ENCODE peak calls at places on chromosomes 11 and 22, in eight cellular contexts. One of them, this sample, is unnamed. For H3K4me1, the result is how much of the 10 kb centered on the place peaks cover.

GRCh38 chr22:41245917-41246499 is 5.3 kb upstream of the CHADL start:
- DNase-seq in pancreas: no peak
- DNase-seq in mucosa of descending colon: no peak
- DNase-seq in psoas muscle: no peak
- DNase-seq in cardiac muscle cell: no peak
- DNase-seq in tibial nerve: no peak
- DNase-seq in colonic mucosa: no peak
- DNase-seq in PC-3: no peak
- DNase-seq in this sample: no peak

GRCh38 chr22:32587449-32587848 is 112.8 kb downstream of the FBXO7 start:
- DNase-seq in pancreas: no peak
- DNase-seq in cardiac muscle cell: no peak
- DNase-seq in psoas muscle: peak
- DNase-seq in tibial nerve: peak
- DNase-seq in colonic mucosa: no peak
- DNase-seq in PC-3: peak
- DNase-seq in mucosa of descending colon: no peak
- DNase-seq in this sample: no peak

GRCh38 chr11:2548596-2548995 is 103.8 kb downstream of the KCNQ1 start:
- DNase-seq in cardiac muscle cell: no peak
- DNase-seq in tibial nerve: no peak
- DNase-seq in pancreas: peak
- DNase-seq in PC-3: no peak
- DNase-seq in psoas muscle: no peak
- DNase-seq in mucosa of descending colon: peak
- DNase-seq in colonic mucosa: no peak
- DNase-seq in this sample: no peak

GRCh38 chr22:25746012-25746373 is 4.0 kb downstream of the MYO18B start:
- DNase-seq in psoas muscle: no peak
- DNase-seq in pancreas: no peak
- DNase-seq in cardiac muscle cell: no peak
- DNase-seq in mucosa of descending colon: no peak
- DNase-seq in PC-3: peak
- DNase-seq in tibial nerve: no peak
- DNase-seq in colonic mucosa: no peak
- DNase-seq in this sample: no peak

GRCh38 chr11:1087279-1087960 is 12.7 kb downstream of the MUC2 start:
- DNase-seq in psoas muscle: no peak
- DNase-seq in PC-3: no peak
- DNase-seq in mucosa of descending colon: peak
- DNase-seq in pancreas: no peak
- DNase-seq in cardiac muscle cell: no peak
- DNase-seq in tibial nerve: no peak
- DNase-seq in colonic mucosa: no peak
- DNase-seq in this sample: no peak

GRCh38 chr11:5288912-5289525 is 12.7 kb downstream of the OR51B4 start:
- DNase-seq in colonic mucosa: no peak
- DNase-seq in pancreas: no peak
- DNase-seq in mucosa of descending colon: no peak
- DNase-seq in cardiac muscle cell: no peak
- DNase-seq in PC-3: no peak
- DNase-seq in tibial nerve: no peak
- DNase-seq in psoas muscle: no peak
- DNase-seq in this sample: no peak

GRCh38 chr11:95791385-95792033 is 1.2 kb downstream of the CEP57 start:
- DNase-seq in pancreas: no peak
- DNase-seq in tibial nerve: no peak
- DNase-seq in PC-3: no peak
- DNase-seq in colonic mucosa: no peak
- DNase-seq in mucosa of descending colon: no peak
- DNase-seq in cardiac muscle cell: no peak
- DNase-seq in psoas muscle: no peak
- DNase-seq in this sample: no peak

GRCh38 chr11:72924568-72925190 is 110.5 kb downstream of the ATG16L2 start:
- DNase-seq in pancreas: no peak
- DNase-seq in mucosa of descending colon: no peak
- DNase-seq in psoas muscle: no peak
- DNase-seq in cardiac muscle cell: no peak
- DNase-seq in colonic mucosa: no peak
- DNase-seq in PC-3: peak
- DNase-seq in tibial nerve: no peak
- DNase-seq in this sample: peak

GRCh38 chr11:126083829-126084607 is 21.4 kb upstream of the CDON start:
- DNase-seq in psoas muscle: no peak
- DNase-seq in tibial nerve: no peak
- DNase-seq in cardiac muscle cell: peak
- DNase-seq in PC-3: no peak
- DNase-seq in mucosa of descending colon: no peak
- DNase-seq in pancreas: no peak
- DNase-seq in colonic mucosa: no peak
- DNase-seq in this sample: peak

GRCh38 chr11:102177974-102178631 is 67.9 kb downstream of the YAP1 start:
- DNase-seq in colonic mucosa: no peak
- DNase-seq in psoas muscle: no peak
- DNase-seq in cardiac muscle cell: no peak
- DNase-seq in tibial nerve: no peak
- DNase-seq in PC-3: peak
- DNase-seq in mucosa of descending colon: no peak
- DNase-seq in pancreas: no peak
- DNase-seq in this sample: no peak

GRCh38 chr22:37624017-37624365 is 15.4 kb downstream of the GGA1 start:
- DNase-seq in PC-3: no peak
- DNase-seq in colonic mucosa: peak
- DNase-seq in pancreas: no peak
- DNase-seq in mucosa of descending colon: peak
- DNase-seq in tibial nerve: no peak
- DNase-seq in psoas muscle: no peak
- DNase-seq in cardiac muscle cell: no peak
- DNase-seq in this sample: no peak

GRCh38 chr11:123924027-123924426 is 15.4 kb upstream of the OR4D5 start:
- DNase-seq in psoas muscle: no peak
- DNase-seq in pancreas: no peak
- DNase-seq in tibial nerve: no peak
- DNase-seq in colonic mucosa: no peak
- DNase-seq in PC-3: no peak
- DNase-seq in cardiac muscle cell: no peak
- DNase-seq in mucosa of descending colon: no peak
- DNase-seq in this sample: no peak

GRCh38 chr11:10784229-10785145 is 24.2 kb downstream of the EIF4G2 start:
- DNase-seq in PC-3: no peak
- DNase-seq in mucosa of descending colon: no peak
- DNase-seq in psoas muscle: no peak
- DNase-seq in tibial nerve: no peak
- DNase-seq in colonic mucosa: no peak
- DNase-seq in cardiac muscle cell: peak
- DNase-seq in pancreas: no peak
- DNase-seq in this sample: no peak

GRCh38 chr11:27215471-27216267 is 147.3 kb downstream of the CCDC34 start:
- DNase-seq in psoas muscle: peak
- DNase-seq in cardiac muscle cell: no peak
- DNase-seq in tibial nerve: no peak
- DNase-seq in colonic mucosa: peak
- DNase-seq in PC-3: no peak
- DNase-seq in pancreas: no peak
- DNase-seq in mucosa of descending colon: no peak
- DNase-seq in this sample: no peak

GRCh38 chr11:118703563-118704106 is 24.2 kb upstream of the TREH start:
- DNase-seq in colonic mucosa: no peak
- DNase-seq in mucosa of descending colon: no peak
- DNase-seq in cardiac muscle cell: no peak
- DNase-seq in psoas muscle: no peak
- DNase-seq in pancreas: no peak
- DNase-seq in tibial nerve: no peak
- DNase-seq in PC-3: no peak
- DNase-seq in this sample: no peak

GRCh38 chr11:85718991-85719807 is 33.2 kb upstream of the CCDC89 start:
- DNase-seq in tibial nerve: peak
- DNase-seq in colonic mucosa: no peak
- DNase-seq in PC-3: peak
- DNase-seq in mucosa of descending colon: peak
- DNase-seq in pancreas: no peak
- DNase-seq in cardiac muscle cell: no peak
- DNase-seq in psoas muscle: peak
- DNase-seq in this sample: no peak

GRCh38 chr11:3225826-3226750 is 6.1 kb downstream of the MRGPRE start:
- DNase-seq in psoas muscle: no peak
- DNase-seq in mucosa of descending colon: no peak
- DNase-seq in cardiac muscle cell: no peak
- DNase-seq in PC-3: no peak
- DNase-seq in tibial nerve: no peak
- DNase-seq in pancreas: no peak
- DNase-seq in colonic mucosa: no peak
- DNase-seq in this sample: no peak

GRCh38 chr11:64051297-64051696 is 15.6 kb downstream of the FLRT1 start:
- DNase-seq in psoas muscle: no peak
- DNase-seq in PC-3: no peak
- DNase-seq in mucosa of descending colon: no peak
- DNase-seq in colonic mucosa: no peak
- DNase-seq in pancreas: no peak
- DNase-seq in tibial nerve: no peak
- DNase-seq in cardiac muscle cell: no peak
- DNase-seq in this sample: no peak

GRCh38 chr11:64052938-64053622 is 17.3 kb downstream of the FLRT1 start:
- DNase-seq in PC-3: no peak
- DNase-seq in tibial nerve: no peak
- DNase-seq in cardiac muscle cell: no peak
- DNase-seq in colonic mucosa: no peak
- DNase-seq in mucosa of descending colon: no peak
- DNase-seq in pancreas: no peak
- DNase-seq in psoas muscle: no peak
- DNase-seq in this sample: no peak

GRCh38 chr11:64048042-64048854 is 12.5 kb downstream of the FLRT1 start:
- DNase-seq in psoas muscle: no peak
- DNase-seq in colonic mucosa: no peak
- DNase-seq in mucosa of descending colon: no peak
- DNase-seq in PC-3: no peak
- DNase-seq in pancreas: no peak
- DNase-seq in tibial nerve: peak
- DNase-seq in cardiac muscle cell: peak
- DNase-seq in this sample: no peak

GRCh38 chr11:64052436-64052835 is 16.7 kb downstream of the FLRT1 start:
- DNase-seq in mucosa of descending colon: no peak
- DNase-seq in cardiac muscle cell: no peak
- DNase-seq in PC-3: no peak
- DNase-seq in pancreas: no peak
- DNase-seq in colonic mucosa: no peak
- DNase-seq in psoas muscle: no peak
- DNase-seq in tibial nerve: no peak
- DNase-seq in this sample: no peak

DNA sequence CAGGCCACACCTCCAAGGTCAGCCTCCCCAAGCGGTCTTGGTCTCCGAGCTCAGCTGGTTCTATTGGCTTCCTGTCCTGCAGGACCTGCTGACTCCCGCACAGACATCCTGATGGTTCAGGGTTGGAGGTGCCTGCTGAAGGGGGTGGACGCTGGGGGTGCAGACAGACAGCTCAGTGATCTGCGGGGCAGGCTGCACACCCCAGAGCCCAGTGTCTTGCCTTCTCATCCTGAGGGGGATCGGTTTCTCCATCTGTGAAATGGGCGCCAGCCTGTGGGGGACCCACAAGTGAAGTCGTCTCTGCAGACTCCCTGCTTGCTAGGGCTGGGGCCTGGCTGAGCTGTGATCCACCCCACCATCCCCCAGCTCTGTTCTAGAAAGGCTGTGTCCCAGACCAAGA is 13.8 kb downstream of the FLRT1 start:
- DNase-seq in tibial nerve: no peak
- DNase-seq in PC-3: no peak
- DNase-seq in colonic mucosa: no peak
- DNase-seq in psoas muscle: no peak
- DNase-seq in mucosa of descending colon: no peak
- DNase-seq in cardiac muscle cell: no peak
- DNase-seq in pancreas: no peak
- DNase-seq in this sample: no peak
- H3K4me1 ChIP-seq in tibial nerve: half or more
- H3K4me1 ChIP-seq in PC-3: under half
- H3K4me1 ChIP-seq in colonic mucosa: under half
- H3K4me1 ChIP-seq in psoas muscle: under half
- H3K4me1 ChIP-seq in mucosa of descending colon: under half
- H3K4me1 ChIP-seq in cardiac muscle cell: under half
- H3K4me1 ChIP-seq in pancreas: under half
- H3K4me1 ChIP-seq in this sample: under half

GRCh38 chr22:28812491-28812890 is 12.1 kb upstream of the XBP1 start:
- DNase-seq in pancreas: no peak
- DNase-seq in tibial nerve: no peak
- DNase-seq in psoas muscle: no peak
- DNase-seq in colonic mucosa: no peak
- DNase-seq in PC-3: no peak
- DNase-seq in mucosa of descending colon: no peak
- DNase-seq in cardiac muscle cell: no peak
- DNase-seq in this sample: no peak
- H3K4me1 ChIP-seq in pancreas: under half
- H3K4me1 ChIP-seq in tibial nerve: under half
- H3K4me1 ChIP-seq in psoas muscle: under half
- H3K4me1 ChIP-seq in colonic mucosa: under half
- H3K4me1 ChIP-seq in PC-3: under half
- H3K4me1 ChIP-seq in mucosa of descending colon: under half
- H3K4me1 ChIP-seq in cardiac muscle cell: under half
- H3K4me1 ChIP-seq in this sample: half or more

DNA sequence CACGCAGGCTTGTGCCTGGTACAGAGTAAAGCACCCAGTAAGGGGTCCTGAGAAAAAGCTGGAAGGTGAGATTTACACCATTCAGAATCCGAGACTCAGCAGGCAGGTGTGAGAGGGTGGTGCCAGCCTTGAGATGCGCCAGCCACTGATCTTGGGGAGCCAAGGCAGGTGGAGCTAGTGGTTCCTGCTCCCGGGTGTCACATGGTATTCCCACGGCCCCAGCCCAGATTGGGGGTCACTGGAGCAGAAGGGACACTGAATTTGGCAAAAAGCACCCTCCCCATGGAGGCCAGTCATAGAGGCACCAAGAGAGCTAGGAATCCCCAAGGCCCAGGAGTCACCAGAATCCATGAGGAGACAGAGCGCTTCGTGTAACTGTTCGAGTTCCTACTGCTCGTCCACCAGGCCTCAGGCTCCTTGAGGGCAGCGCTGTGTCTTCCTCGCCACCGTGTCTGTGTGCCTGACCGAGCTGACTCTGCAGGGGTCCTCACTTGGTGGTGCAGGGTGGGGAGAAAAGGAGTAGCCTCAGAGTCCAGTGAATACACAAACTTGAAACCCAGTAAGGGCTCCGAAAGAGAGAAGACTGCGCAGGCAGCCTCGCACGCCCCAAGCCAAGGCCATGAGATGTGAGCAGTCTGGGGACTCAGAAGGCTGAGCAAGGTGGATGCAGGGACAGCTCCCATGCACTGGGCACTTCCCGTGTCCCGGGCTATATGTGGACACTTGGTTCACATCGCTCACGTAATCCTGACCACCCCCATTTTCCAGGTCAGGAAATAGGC is 28.2 kb downstream of the TOM1 start:
- DNase-seq in pancreas: no peak
- DNase-seq in mucosa of descending colon: no peak
- DNase-seq in psoas muscle: peak
- DNase-seq in cardiac muscle cell: no peak
- DNase-seq in tibial nerve: no peak
- DNase-seq in colonic mucosa: no peak
- DNase-seq in PC-3: no peak
- DNase-seq in this sample: no peak
- H3K4me1 ChIP-seq in pancreas: under half
- H3K4me1 ChIP-seq in mucosa of descending colon: under half
- H3K4me1 ChIP-seq in psoas muscle: under half
- H3K4me1 ChIP-seq in cardiac muscle cell: under half
- H3K4me1 ChIP-seq in tibial nerve: under half
- H3K4me1 ChIP-seq in colonic mucosa: under half
- H3K4me1 ChIP-seq in PC-3: under half
- H3K4me1 ChIP-seq in this sample: under half

GRCh38 chr11:75159081-75159953 is 8.4 kb downstream of the SLCO2B1 start:
- DNase-seq in tibial nerve: no peak
- DNase-seq in psoas muscle: no peak
- DNase-seq in PC-3: no peak
- DNase-seq in cardiac muscle cell: no peak
- DNase-seq in pancreas: no peak
- DNase-seq in colonic mucosa: peak
- DNase-seq in mucosa of descending colon: peak
- DNase-seq in this sample: no peak
- H3K4me1 ChIP-seq in tibial nerve: under half
- H3K4me1 ChIP-seq in psoas muscle: under half
- H3K4me1 ChIP-seq in PC-3: under half
- H3K4me1 ChIP-seq in cardiac muscle cell: under half
- H3K4me1 ChIP-seq in pancreas: under half
- H3K4me1 ChIP-seq in colonic mucosa: under half
- H3K4me1 ChIP-seq in mucosa of descending colon: half or more
- H3K4me1 ChIP-seq in this sample: under half